ENCODE peak calls at places on chromosomes 1 and 21, in six cellular contexts. R, E, F, J, P and B are unnamed samples.

GRCh38 chr1:62689524-62689923 is 1.3 kb upstream of the DOCK7 start:
- DNase-seq in F (no peak), R (no peak), J (peak; percentile 43), P (no peak), E (no peak), B (no peak)

GRCh38 chr1:89598450-89599331 is 34.2 kb upstream of the LRRC8C start:
- DNase-seq in F (no peak), E (no peak), P (peak; percentile 36), J (no peak), R (no peak), B (peak; percentile 22)

GRCh38 chr1:33459766-33460543 is 12.5 kb upstream of the ZSCAN20 start:
- DNase-seq in P (no peak), J (no peak), F (no peak), R (no peak), E (no peak), B (no peak)

GRCh38 chr1:167575649-167576048 is 22.1 kb upstream of the CREG1 start:
- DNase-seq in F (no peak), P (no peak), J (no peak), E (no peak), R (no peak), B (no peak)

GRCh38 chr1:58879464-58879863 is 95.6 kb upstream of the JUN start:
- DNase-seq in F (no peak), E (no peak), P (no peak), R (no peak), J (no peak), B (no peak)

GRCh38 chr21:17786219-17787181 is 32.7 kb downstream of the C21orf91 start:
- DNase-seq in J (no peak), F (no peak), E (no peak), R (no peak), P (no peak), B (no peak)

GRCh38 chr1:230868736-230869385 is 540 bp upstream of the C1orf198 start:
- DNase-seq in P (peak; percentile 78), R (peak; percentile 45), F (no peak), E (no peak), J (no peak), B (no peak)

GRCh38 chr1:212967767-212968166 is 17.4 kb downstream of the VASH2 start:
- DNase-seq in E (no peak), J (no peak), F (no peak), R (no peak), P (peak; percentile 33), B (no peak)

GRCh38 chr1:36865080-36865900 is 169.0 kb downstream of the GRIK3 start:
- DNase-seq in P (no peak), R (no peak), F (no peak), E (no peak), J (no peak), B (no peak)

GRCh38 chr1:116755681-116756080 is 1.5 kb downstream of the CD2 start:
- DNase-seq in R (no peak), J (no peak), E (no peak), F (no peak), P (no peak), B (no peak)

GRCh38 chr21:28283652-28284490 is 708.8 kb downstream of the LTN1 start:
- DNase-seq in P (no peak), R (no peak), F (no peak), J (peak; percentile 75), E (peak; percentile 51), B (no peak)

GRCh38 chr1:170807432-170807831 is 127.9 kb upstream of the MROH9 start:
- DNase-seq in R (no peak), J (peak; percentile 51), F (no peak), E (peak; percentile 91), P (peak; percentile 59), B (no peak)

DNA sequence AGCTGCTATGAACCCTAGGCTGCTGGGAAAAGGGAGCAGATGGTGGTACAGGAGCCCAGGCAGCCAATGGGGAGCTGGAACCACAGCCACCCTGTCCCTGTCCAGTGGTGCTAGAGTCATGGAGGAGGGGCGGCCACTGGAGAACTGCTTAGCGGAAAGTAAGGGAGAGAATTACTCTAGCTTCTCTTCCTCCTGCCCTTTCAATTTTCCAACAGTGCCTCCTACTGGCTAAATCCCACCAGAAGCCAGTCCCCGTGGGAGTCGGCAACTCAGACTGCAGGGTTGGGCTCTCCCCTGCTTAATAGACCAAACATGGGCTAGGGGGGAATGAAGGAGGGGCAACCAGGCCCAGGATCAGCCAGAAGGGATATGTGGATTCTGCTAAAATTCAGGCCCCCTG is 154.5 kb downstream of the ACTL8 start:
- DNase-seq in R (no peak), F (no peak), P (no peak), E (no peak), J (no peak), B (no peak)
- TF ChIP-seq CTCF in R (no peak), F (no peak), P (no peak), E (peak; percentile 43), J (peak; percentile 40), B (no peak)

DNA sequence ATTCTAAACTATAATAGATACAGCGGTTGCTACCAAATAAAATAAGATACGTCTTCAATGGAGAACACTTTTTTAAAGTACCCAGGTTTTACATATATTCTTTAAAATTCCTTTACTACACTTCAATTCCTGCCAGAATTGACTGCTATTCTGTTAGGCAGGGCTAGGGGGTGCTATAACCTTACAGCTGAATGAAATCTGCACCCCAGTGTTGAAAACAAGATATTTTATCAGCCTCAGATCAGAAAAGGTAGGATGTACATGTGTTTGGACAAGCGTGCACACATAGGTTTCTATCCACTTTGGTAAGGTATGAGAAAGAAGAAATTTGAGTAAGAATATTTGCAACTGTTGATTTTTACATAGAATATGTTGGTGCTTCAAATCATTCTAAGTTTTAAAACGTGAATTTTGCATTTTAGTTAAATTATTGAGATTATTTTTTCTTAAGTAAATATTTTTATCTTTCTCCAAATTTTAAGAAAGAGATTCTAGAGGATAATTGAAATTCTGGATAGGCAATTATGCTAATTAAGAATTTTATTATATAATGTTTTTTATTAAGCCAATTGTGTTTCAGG is 490.8 kb upstream of the ADGRL4 start:
- DNase-seq in E (no peak), P (peak; percentile 65), J (peak; percentile 13), R (no peak), F (no peak), B (no peak)
- TF ChIP-seq CTCF in E (peak; percentile 98), P (peak; percentile 72), J (peak; percentile 99), R (peak; percentile 74), F (peak; percentile 70), B (peak; percentile 94)

DNA sequence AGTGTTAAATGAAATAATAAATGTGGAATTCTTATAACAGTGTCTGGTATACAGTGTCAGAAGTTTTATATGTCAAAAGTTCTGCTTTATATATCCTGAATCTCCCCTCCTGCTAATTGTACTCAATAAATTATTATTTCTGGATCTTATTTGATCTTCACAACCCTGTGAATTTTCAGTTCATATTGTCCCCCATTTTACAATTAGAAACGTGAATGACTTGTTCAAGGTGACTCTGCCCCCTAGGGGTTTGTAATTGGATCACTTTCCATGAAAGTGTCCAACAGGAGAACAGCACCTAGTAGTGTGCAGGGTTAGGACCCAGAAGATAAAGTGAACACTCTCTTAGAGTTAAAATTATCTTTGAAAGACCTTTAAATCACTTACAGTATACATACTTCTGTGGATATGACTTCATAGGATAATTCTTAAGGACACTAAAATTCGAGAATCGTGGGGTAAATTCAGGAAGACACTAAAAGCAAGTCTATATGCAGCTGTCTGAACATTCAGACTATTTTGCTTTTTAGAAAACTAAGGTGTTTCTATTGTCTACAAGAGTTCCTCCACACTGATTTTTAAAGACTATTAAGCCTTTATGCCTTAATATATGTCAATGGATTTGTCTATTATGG is 4.5 kb upstream of the DDR2 start:
- DNase-seq in R (no peak), J (no peak), P (peak; percentile 44), E (no peak), F (no peak), B (no peak)
- TF ChIP-seq CTCF in R (peak; percentile 24), J (peak; percentile 58), P (peak; percentile 44), E (peak; percentile 68), F (peak; percentile 41), B (peak; percentile 62)

GRCh38 chr21:41611966-41612606 is 104.1 kb upstream of the TMPRSS2 start:
- DNase-seq in J (no peak), P (peak; percentile 61), E (no peak), R (no peak), F (no peak), B (no peak)
- TF ChIP-seq CTCF in J (peak; percentile 22), P (peak; percentile 29), E (peak; percentile 49), R (no peak), F (no peak), B (no peak)

GRCh38 chr1:61332196-61332753 is 249.9 kb downstream of the NFIA start:
- DNase-seq in J (no peak), P (no peak), E (no peak), R (no peak), F (no peak), B (no peak)

GRCh38 chr1:61330018-61330417 is 247.7 kb downstream of the NFIA start:
- DNase-seq in R (no peak), E (no peak), F (no peak), P (no peak), J (no peak), B (no peak)

GRCh38 chr1:61327436-61327835 is 245.1 kb downstream of the NFIA start:
- DNase-seq in E (no peak), R (no peak), P (no peak), F (no peak), J (no peak), B (no peak)

GRCh38 chr1:61330571-61330970 is 248.2 kb downstream of the NFIA start:
- DNase-seq in J (no peak), E (no peak), P (no peak), F (no peak), R (no peak), B (no peak)

GRCh38 chr1:61329556-61329955 is 247.2 kb downstream of the NFIA start:
- DNase-seq in E (no peak), P (no peak), J (no peak), F (no peak), R (no peak), B (no peak)
- TF ChIP-seq CTCF in E (no peak), P (no peak), J (no peak), F (no peak), R (no peak), B (no peak)